ENCODE peak calls at places on chromosomes 1 and 21, in seven cellular contexts. C is mesendoderm, E is IMR-90, K is trophoblast cell, S is neuronal stem cell, P is mesenchymal stem cell, D is H1. J is an unnamed sample.

GRCh38 chr1:67682659-67683197 is 2.3 kb upstream of the GADD45A start:
- DNase-seq in C (no peak), E (peak), K (peak), S (no peak), P (peak), D (no peak), J (no peak)

GRCh38 chr1:56506314-56506743 is 73.0 kb downstream of the PLPP3 start:
- DNase-seq in C (no peak), E (no peak), K (no peak), S (no peak), P (no peak), D (no peak), J (no peak)

GRCh38 chr1:151613275-151613867 is 1.5 kb downstream of the SNX27 start:
- DNase-seq in C (peak), E (no peak), K (no peak), S (no peak), P (no peak), D (peak), J (no peak)

GRCh38 chr1:225880210-225880584 is 2.0 kb downstream of the TMEM63A start:
- DNase-seq in C (no peak), E (no peak), K (no peak), S (no peak), P (no peak), D (no peak), J (no peak)

GRCh38 chr1:152190589-152190988 is 31.6 kb upstream of the RPTN start:
- DNase-seq in C (no peak), E (peak), K (no peak), S (no peak), P (no peak), D (no peak), J (no peak)

GRCh38 chr1:76989976-76990375 is 122.7 kb downstream of the ST6GALNAC5 start:
- DNase-seq in C (no peak), E (peak), K (no peak), S (no peak), P (no peak), D (no peak), J (no peak)

GRCh38 chr1:86231076-86231475 is 74.5 kb upstream of the COL24A1 start:
- DNase-seq in C (no peak), E (no peak), K (no peak), S (no peak), P (no peak), D (no peak), J (no peak)

GRCh38 chr1:6996371-6996770 is 211.1 kb downstream of the CAMTA1 start:
- DNase-seq in C (no peak), E (no peak), K (no peak), S (no peak), P (no peak), D (no peak), J (no peak)

GRCh38 chr1:109890115-109890953 is 20.3 kb upstream of the CSF1 start:
- DNase-seq in C (no peak), E (no peak), K (peak), S (no peak), P (no peak), D (no peak), J (no peak)

GRCh38 chr21:35508389-35508888 is 459.3 kb upstream of the RUNX1 start:
- DNase-seq in C (peak), E (peak), K (peak), S (peak), P (peak), D (peak), J (peak)

GRCh38 chr1:149942207-149942606 is 5.5 kb upstream of the MTMR11 start:
- DNase-seq in C (peak), E (peak), K (no peak), S (peak), P (peak), D (no peak), J (peak)

GRCh38 chr1:1782399-1783221 is 4.3 kb upstream of the NADK start:
- DNase-seq in C (peak), E (peak), K (no peak), S (no peak), P (peak), D (peak), J (peak)

GRCh38 chr1:243438815-243439214 is 183.0 kb downstream of the SDCCAG8 start:
- DNase-seq in C (no peak), E (peak), K (no peak), S (no peak), P (no peak), D (no peak), J (no peak)

GRCh38 chr1:236141447-236142357 is 637 bp upstream of the GPR137B start:
- DNase-seq in C (peak), E (peak), K (peak), S (peak), P (peak), D (peak), J (peak)

GRCh38 chr1:215542301-215542700 is 24.8 kb upstream of the KCTD3 start:
- DNase-seq in C (no peak), E (no peak), K (no peak), S (no peak), P (no peak), D (no peak), J (no peak)

GRCh38 chr1:156160744-156161181 is 7.4 kb downstream of the SEMA4A start:
- DNase-seq in C (peak), E (peak), K (no peak), S (peak), P (peak), D (peak), J (peak)

GRCh38 chr1:226497276-226497833 is 51.2 kb upstream of the STUM start:
- DNase-seq in C (no peak), E (no peak), K (no peak), S (no peak), P (no peak), D (no peak), J (peak)

GRCh38 chr1:15046487-15047165 is 106.9 kb upstream of the TMEM51 start:
- DNase-seq in C (peak), E (peak), K (peak), S (peak), P (peak), D (peak), J (peak)

GRCh38 chr1:172144445-172145060 is 275.9 kb upstream of the C1orf105 start:
- DNase-seq in C (no peak), E (peak), K (no peak), S (no peak), P (peak), D (no peak), J (no peak)

GRCh38 chr21:42678118-42678430 is 24.7 kb downstream of the PDE9A start:
- DNase-seq in C (no peak), E (no peak), K (no peak), S (no peak), P (no peak), D (no peak), J (no peak)

GRCh38 chr1:231233735-231234417 is 7.1 kb upstream of the GNPAT start:
- DNase-seq in C (peak), E (no peak), K (no peak), S (no peak), P (no peak), D (no peak), J (no peak)
- H3K23ac ChIP-seq in C (no peak), E (no peak), K (no peak), S (no peak), P (no peak), D (no peak), J (no peak)

DNA sequence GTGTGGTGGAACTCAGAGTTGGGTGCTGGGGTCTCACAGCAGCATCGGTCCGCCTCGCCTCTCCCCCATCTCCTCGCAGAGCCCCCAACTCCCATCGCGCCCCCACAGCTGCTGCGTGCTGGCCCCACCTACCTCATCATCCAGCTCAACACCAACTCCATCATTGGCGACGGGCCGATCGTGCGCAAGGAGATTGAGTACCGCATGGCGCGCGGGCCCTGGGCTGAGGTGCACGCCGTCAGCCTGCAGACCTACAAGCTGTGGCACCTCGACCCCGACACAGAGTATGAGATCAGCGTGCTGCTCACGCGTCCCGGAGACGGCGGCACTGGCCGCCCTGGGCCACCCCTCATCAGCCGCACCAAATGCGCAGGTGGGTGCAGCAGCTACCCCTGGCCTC is 24.2 kb downstream of the PTPRU start:
- DNase-seq in C (peak), E (no peak), K (no peak), S (no peak), P (no peak), D (no peak), J (peak)
- H3K23ac ChIP-seq in C (no peak), E (no peak), K (no peak), S (peak), P (no peak), D (no peak), J (no peak)

DNA sequence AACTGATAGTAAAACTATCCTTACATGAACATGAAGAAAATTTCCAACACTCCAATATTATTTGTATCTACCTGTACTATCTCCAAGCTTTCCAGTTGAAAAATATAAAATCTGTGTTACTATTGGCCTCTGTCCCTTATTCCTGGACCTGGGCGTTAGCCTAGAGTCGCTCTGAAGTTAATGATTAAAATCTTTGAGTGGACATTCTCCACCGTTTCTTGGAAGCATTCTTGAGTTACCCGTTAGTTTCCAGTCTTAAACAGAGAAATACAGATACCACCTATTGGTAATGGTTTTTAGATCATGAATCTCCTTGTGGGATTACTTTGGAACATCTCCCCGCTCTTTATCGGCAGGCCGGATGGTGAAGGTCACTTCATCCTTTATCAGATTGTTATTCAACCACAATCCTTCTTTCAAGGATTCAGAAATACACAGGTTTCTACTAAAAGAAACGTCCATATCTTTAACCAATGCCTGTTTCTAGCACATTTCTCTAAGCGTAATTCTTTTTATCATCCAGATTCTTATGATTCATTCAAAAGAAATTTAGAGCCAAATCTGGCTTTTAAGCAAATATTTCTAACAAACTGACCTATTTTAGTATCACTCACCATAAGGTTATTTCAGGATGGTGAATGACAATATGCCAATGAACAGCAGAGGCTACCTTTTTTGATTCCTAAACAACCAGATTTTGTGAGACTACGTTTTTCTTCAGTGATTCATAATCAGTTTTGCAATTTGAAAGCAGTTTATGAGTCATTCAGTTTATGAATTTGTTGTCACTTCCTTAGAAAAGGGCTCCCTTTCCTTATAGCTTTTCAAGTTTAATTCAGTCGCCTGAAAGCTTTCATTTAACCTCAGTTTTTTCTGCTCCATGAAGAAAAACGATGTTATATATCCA is 70.2 kb upstream of the ERRFI1 start:
- DNase-seq in C (no peak), E (peak), K (no peak), S (no peak), P (peak), D (no peak), J (no peak)
- H3K23ac ChIP-seq in C (no peak), E (peak), K (no peak), S (no peak), P (no peak), D (no peak), J (no peak)

DNA sequence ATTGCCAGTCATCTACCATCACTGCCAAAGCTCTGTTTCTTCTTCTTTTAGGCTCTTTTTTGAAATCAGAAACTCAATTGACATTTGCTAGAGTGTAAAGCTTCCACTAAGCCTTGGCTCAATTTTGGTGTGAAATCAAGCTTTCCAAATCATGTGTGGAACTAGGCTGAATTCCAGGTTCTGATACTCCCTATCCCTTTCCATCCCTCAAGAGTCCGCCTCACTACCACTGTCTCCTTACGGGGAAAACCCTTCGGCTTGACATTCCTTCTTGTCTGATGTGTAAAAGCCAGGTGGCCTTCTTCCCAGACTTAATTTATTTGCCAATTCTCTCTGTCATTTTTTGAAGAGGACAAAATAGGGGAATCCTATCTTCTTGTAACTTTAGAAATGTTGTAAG is 47.2 kb upstream of the PRMT6 start:
- DNase-seq in C (no peak), E (no peak), K (no peak), S (no peak), P (no peak), D (no peak), J (no peak)
- H3K23ac ChIP-seq in C (no peak), E (no peak), K (no peak), S (no peak), P (no peak), D (no peak), J (no peak)

GRCh38 chr1:53110370-53111072 is 31.9 kb downstream of the SLC1A7 start:
- DNase-seq in C (no peak), E (peak), K (no peak), S (no peak), P (peak), D (no peak), J (no peak)
- H3K23ac ChIP-seq in C (no peak), E (peak), K (no peak), S (no peak), P (no peak), D (no peak), J (no peak)

GRCh38 chr1:194103516-194104246 is 917.3 kb upstream of the B3GALT2 start:
- DNase-seq in C (no peak), E (no peak), K (no peak), S (no peak), P (no peak), D (no peak), J (no peak)

GRCh38 chr1:194104247-194104844 is 917.9 kb upstream of the B3GALT2 start:
- DNase-seq in C (peak), E (no peak), K (no peak), S (no peak), P (no peak), D (no peak), J (no peak)

GRCh38 chr1:194102607-194103006 is 916.2 kb upstream of the B3GALT2 start:
- DNase-seq in C (peak), E (peak), K (no peak), S (no peak), P (no peak), D (no peak), J (peak)

DNA sequence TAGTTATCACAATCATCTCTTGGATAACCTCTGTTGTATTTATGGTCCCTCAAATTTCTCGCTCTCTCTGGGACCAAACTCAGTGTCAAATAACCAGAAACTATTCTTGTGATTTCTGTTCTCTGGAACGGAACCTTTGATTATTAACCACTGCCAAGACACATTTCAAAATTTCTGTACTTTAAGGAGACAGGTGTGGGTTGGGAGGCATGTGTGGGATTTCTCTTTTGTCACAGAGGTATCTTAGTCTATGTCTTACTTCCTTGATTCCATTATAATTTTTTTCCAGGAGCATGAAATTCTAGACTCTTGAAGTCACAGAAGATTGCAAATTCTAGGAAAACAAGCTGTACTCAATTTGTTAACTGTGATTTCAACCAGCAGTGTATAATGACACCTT is 919.0 kb upstream of the B3GALT2 start:
- DNase-seq in C (no peak), E (no peak), K (peak), S (no peak), P (no peak), D (no peak), J (no peak)
- H3K23ac ChIP-seq in C (no peak), E (no peak), K (no peak), S (no peak), P (no peak), D (no peak), J (no peak)

GRCh38 chr21:17488620-17489019 is 24.2 kb upstream of the CXADR start:
- DNase-seq in C (no peak), E (no peak), K (no peak), S (no peak), P (no peak), D (no peak), J (no peak)

GRCh38 chr21:17479606-17480005 is 33.2 kb upstream of the CXADR start:
- DNase-seq in C (no peak), E (no peak), K (no peak), S (no peak), P (no peak), D (no peak), J (no peak)

DNA sequence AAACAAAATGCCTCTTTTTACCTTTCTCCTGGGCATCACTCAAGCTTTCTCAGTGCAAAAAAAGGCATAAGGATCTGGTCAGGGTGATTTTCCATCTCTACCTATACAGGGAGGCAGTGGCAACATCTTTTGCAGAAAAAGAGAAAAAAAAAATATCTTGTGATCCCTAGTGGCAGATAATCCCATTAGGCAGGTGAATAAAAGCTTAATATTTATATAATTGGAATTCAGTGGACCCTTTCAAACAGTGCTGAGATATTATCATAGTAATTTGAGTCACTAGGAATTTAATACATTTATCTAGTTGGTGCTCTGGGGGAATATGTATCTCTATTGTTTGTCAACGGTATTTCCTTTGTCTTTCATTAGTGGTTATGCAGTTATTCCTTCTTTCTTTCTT is 29.9 kb upstream of the CXADR start:
- DNase-seq in C (no peak), E (no peak), K (no peak), S (no peak), P (no peak), D (no peak), J (no peak)
- H3K23ac ChIP-seq in C (no peak), E (no peak), K (no peak), S (no peak), P (no peak), D (no peak), J (no peak)

DNA sequence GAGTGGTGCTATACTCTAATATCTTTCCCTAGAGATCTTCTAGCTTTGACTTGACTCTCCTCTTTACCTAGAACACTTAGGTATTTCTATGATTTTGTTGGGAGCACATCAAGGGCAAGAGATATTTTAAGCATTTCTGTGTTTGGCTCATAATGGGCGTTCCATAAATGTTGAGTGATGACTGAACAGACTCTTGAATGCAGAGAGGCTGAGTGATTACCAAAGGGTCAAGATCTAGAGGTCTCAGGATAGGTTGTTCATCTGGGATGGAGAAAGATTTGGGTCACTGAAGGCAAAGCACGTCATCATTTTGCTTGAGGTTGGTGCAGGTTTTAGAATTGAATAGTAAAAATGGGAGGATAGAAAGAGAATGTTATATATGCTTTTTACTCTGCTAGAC is 705.4 kb upstream of the B3GALT2 start:
- DNase-seq in C (no peak), E (no peak), K (no peak), S (no peak), P (no peak), D (no peak), J (no peak)
- H3K23ac ChIP-seq in C (no peak), E (no peak), K (no peak), S (no peak), P (no peak), D (no peak), J (no peak)

J was measured in H9.